ENCODE peak calls at places on chromosomes 6 and 20, in six cellular contexts. S is testis, P is cardiac muscle cell, T is tibial nerve, I is brain microvascular endothelial cell, L is left ventricle myocardium inferior. Z is an unnamed sample.
A peak's percentile ranks its signal among the peaks of the same experiment; 100 is the strongest.

GRCh38 chr20:61391185-61391584 is 139.1 kb downstream of the CDH4 start:
- DNase-seq in P (no peak), I (no peak), L (no peak), S (no peak), T (no peak), Z (no peak)

GRCh38 chr6:166365806-166366205 is 16.9 kb downstream of the MPC1 start:
- DNase-seq in I (peak; percentile 22), T (no peak), P (no peak), L (no peak), S (peak; percentile 40), Z (no peak)

GRCh38 chr6:149923327-149923986 is 536 bp upstream of the RAET1G start:
- DNase-seq in L (no peak), P (no peak), S (no peak), I (no peak), T (no peak), Z (no peak)

GRCh38 chr6:90004511-90004910 is 110.2 kb downstream of the GJA10 start:
- DNase-seq in I (no peak), P (no peak), L (no peak), T (no peak), S (no peak), Z (no peak)

GRCh38 chr20:45861157-45862075 is 4.0 kb downstream of the ZSWIM3 start:
- DNase-seq in I (no peak), S (peak; percentile 66), L (no peak), T (no peak), P (no peak), Z (no peak)

GRCh38 chr6:17280552-17281090 is 540 bp upstream of the RBM24 start:
- DNase-seq in I (peak; percentile 15), T (peak; percentile 18), S (peak; percentile 30), P (peak; percentile 94), L (peak; percentile 75), Z (no peak)

GRCh38 chr20:50193169-50193850 is 2.7 kb downstream of the CEBPB start:
- DNase-seq in P (no peak), L (no peak), I (no peak), S (no peak), T (peak; percentile 45), Z (no peak)

GRCh38 chr6:43901330-43902230 is 131.6 kb downstream of the VEGFA start:
- DNase-seq in I (no peak), L (no peak), S (no peak), P (no peak), T (no peak), Z (no peak)

GRCh38 chr20:23419995-23420901 is 1.0 kb downstream of the NAPB start:
- DNase-seq in T (peak; percentile 31), S (peak; percentile 67), I (peak; percentile 47), L (peak; percentile 29), P (peak; percentile 45), Z (peak; percentile 71)

GRCh38 chr6:19995575-19996257 is 158.5 kb downstream of the ID4 start:
- DNase-seq in T (no peak), P (peak; percentile 13), S (no peak), L (no peak), I (no peak), Z (no peak)

GRCh38 chr6:17483391-17484016 is 90.1 kb downstream of the CAP2 start:
- DNase-seq in L (no peak), P (peak; percentile 67), I (no peak), T (no peak), S (no peak), Z (no peak)

GRCh38 chr20:31485450-31486339 is 10.6 kb downstream of the REM1 start:
- DNase-seq in S (peak; percentile 58), P (no peak), T (peak; percentile 53), L (peak; percentile 76), I (peak; percentile 28), Z (no peak)

GRCh38 chr6:43020847-43021246 is 576 bp upstream of the RRP36 start:
- DNase-seq in L (no peak), S (no peak), P (no peak), T (no peak), I (no peak), Z (no peak)

GRCh38 chr20:1825492-1825891 is 69.7 kb upstream of the SIRPA start:
- DNase-seq in S (no peak), T (no peak), P (no peak), L (no peak), I (peak; percentile 81), Z (peak; percentile 71)

GRCh38 chr20:52190437-52191131 is 995 bp downstream of the ZFP64 start:
- DNase-seq in L (peak; percentile 30), I (peak; percentile 12), T (peak; percentile 6), S (peak; percentile 44), P (peak; percentile 62), Z (peak; percentile 54)

DNA sequence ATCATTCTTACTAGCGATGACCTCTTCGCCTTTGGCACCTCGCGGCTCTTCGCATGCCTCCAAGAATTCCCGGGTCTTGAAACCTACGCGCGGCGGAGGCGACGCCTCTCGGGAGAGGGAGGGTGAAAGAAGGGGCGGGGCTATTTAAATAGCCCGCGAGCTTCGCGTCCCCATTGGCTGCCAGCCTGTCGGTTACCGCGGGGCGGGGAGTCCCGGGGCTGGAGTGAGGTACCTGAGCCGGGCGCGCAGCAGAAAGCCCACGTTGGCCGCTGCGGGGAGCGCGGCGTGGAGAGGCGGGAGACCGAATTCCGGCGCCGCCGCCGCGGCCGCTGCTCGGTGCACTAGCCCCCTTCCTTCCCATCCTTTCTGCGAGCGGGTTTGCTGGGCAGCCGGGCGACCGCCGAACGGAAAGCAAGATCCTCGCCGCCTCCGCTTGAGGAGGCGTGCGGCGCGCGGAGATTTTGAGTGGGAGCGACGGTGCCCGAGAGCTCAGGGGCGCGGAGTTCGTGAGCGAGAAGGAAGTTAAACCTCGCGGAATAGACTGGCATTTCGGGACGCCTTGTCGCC is at the start of gene BMP6:
- DNase-seq in S (peak; percentile 95), L (peak; percentile 86), I (peak; percentile 71), T (peak; percentile 71), P (peak; percentile 96), Z (peak; percentile 78)
- TF ChIP-seq CTCF in S (no peak), L (no peak), I (no peak), T (no peak), P (no peak), Z (no peak)

GRCh38 chr20:19907326-19908056 is 109.7 kb upstream of the NAA20 start:
- DNase-seq in T (no peak), S (no peak), I (no peak), L (peak; percentile 67), P (no peak), Z (no peak)

GRCh38 chr20:19901226-19901625 is 115.9 kb upstream of the NAA20 start:
- DNase-seq in T (no peak), I (no peak), L (no peak), S (no peak), P (no peak), Z (no peak)

GRCh38 chr20:19897891-19898290 is 119.3 kb upstream of the NAA20 start:
- DNase-seq in L (no peak), P (no peak), T (no peak), I (no peak), S (no peak), Z (no peak)

GRCh38 chr20:19908586-19908985 is 108.6 kb upstream of the NAA20 start:
- DNase-seq in T (no peak), S (no peak), P (no peak), L (no peak), I (no peak), Z (no peak)

DNA sequence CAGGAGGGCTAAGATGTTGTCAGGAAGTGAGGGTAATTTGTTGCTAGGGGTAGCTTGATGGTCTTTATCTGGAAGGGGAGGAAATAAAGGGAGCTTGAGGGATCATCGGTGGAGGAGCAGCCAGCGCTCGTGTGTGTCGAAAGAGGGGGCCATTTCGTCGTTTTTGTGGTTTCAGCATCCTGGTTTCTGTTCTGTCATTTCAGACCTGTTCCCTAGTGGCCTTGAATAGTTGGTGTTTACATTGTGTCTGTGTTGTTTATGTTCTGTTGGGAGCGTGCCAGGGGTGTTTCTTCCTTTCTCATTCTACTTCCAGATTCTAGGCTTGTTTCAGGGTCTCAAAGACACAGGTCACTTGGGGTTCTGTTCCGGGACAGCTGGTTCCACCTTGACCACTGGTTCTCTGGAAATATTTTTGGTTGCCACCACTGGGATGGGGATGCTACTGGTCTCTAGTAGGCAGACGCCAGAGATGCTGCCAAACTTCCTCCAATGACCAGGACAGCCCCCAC is 113.9 kb upstream of the NAA20 start:
- DNase-seq in T (peak; percentile 43), I (peak; percentile 43), L (no peak), S (peak; percentile 40), P (no peak), Z (peak; percentile 52)
- H3K4me3 ChIP-seq in T (no peak overlapping the region), I (no peak overlapping the region), L (no peak overlapping the region), S (no peak overlapping the region), P (no peak overlapping the region), Z (no peak overlapping the region)

GRCh38 chr6:169780571-169781091 is 29.2 kb downstream of the ERMARD start:
- DNase-seq in T (no peak), L (no peak), P (no peak), S (peak; percentile 6), I (no peak), Z (peak; percentile 82)

GRCh38 chr6:169778646-169779045 is 27.2 kb downstream of the ERMARD start:
- DNase-seq in I (no peak), S (no peak), T (no peak), P (no peak), L (no peak), Z (peak; percentile 77)

GRCh38 chr6:169779896-169780295 is 28.5 kb downstream of the ERMARD start:
- DNase-seq in T (no peak), P (no peak), S (peak; percentile 6), I (no peak), L (no peak), Z (no peak)

GRCh38 chr6:169777896-169778295 is 26.5 kb downstream of the ERMARD start:
- DNase-seq in P (no peak), S (no peak), L (no peak), I (no peak), T (no peak), Z (no peak)

DNA sequence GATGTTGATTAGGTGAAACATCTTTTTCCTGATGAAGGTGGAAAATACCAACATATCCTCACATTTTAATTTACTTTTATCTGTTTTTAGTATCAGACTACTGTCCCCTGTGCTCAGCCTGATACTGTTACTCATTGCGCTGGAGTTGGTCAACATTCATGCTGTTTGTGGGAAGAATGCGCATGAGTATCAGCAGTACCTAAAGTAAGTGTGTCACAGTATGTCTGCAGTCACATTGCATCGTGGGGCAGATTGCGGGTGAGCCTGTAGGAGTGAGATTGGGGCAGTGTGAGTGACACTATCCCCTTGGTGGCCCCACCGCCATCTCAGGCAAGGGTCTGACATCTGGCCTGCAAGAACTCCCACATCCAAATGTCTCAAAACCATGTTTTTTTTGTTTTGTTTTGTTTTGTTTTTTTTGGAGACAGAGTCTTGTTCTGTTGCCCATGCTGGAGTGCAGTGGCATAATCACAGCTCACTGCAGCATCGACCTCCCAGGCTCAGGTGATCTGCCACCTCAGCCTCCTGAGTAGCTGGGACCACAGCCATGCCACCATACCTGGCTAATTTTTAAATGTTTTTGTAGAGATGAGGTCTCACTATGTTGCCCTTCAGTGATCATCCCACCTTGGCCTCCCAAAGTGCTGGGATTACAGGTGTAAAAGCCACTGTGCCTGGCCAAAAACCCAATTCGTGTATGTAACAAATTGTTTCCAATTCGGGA is 27.8 kb downstream of the ERMARD start:
- DNase-seq in S (peak; percentile 1), P (no peak), T (no peak), I (no peak), L (no peak), Z (no peak)
- H3K27me3 ChIP-seq in S (no peaks in the 10 kb centered on the region), P (no peaks in the 10 kb centered on the region), T (no peaks in the 10 kb centered on the region), I (no peaks in the 10 kb centered on the region), L (no peaks in the 10 kb centered on the region), Z (no peaks in the 10 kb centered on the region)

DNA sequence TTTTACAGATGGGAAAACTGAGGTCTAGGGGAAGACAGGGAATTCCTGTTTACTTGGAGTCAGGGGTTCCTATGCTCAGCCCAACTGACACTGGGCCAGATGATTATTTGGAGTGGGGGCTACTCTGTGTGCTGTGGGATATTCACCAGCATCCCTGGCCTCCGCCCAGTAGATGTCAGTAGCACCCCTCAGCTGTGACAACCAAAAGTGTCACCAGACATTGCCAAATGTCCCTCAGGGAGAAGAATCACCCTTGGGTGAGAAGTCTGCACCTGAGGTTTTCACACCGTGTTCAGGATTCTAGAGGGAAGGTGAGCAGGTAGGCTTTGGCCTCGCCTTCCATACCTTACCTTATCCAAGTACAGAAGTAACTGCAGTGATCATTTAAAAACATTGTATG is 27.6 kb downstream of the CDH26 start:
- DNase-seq in P (no peak), S (no peak), L (peak; percentile 42), T (no peak), I (no peak), Z (no peak)
- TF ChIP-seq CTCF in P (no peak), S (no peak), L (peak; percentile 48), T (no peak), I (no peak), Z (no peak)

Z was measured in bronchial epithelial cell.